ENCODE peak calls at places on chromosomes 3 and 15, in six cellular contexts. Y is stomach, F is brain microvascular endothelial cell, L is HL-60, H is sigmoid colon, D is fibroblast of lung. E is an unnamed sample.
A peak's percentile ranks its signal among the peaks of the same experiment; 100 is the strongest.

GRCh38 chr3:51982838-51983577 is at the start of gene ACY1:
- DNase-seq in L (peak; percentile 85), D (peak; percentile 93), H (peak; percentile 93), F (peak; percentile 71), Y (peak; percentile 92), E (peak; percentile 81)

GRCh38 chr3:10223676-10224639 is 24.3 kb upstream of the TATDN2 start:
- DNase-seq in F (no peak), Y (peak; percentile 31), H (no peak), D (no peak), L (peak; percentile 63), E (no peak)

GRCh38 chr3:13785351-13785750 is 94.5 kb downstream of the WNT7A start:
- DNase-seq in Y (no peak), H (no peak), D (no peak), L (no peak), F (no peak), E (no peak)

GRCh38 chr3:189975376-189975990 is 145.2 kb downstream of the P3H2 start:
- DNase-seq in F (no peak), Y (no peak), H (no peak), D (peak; percentile 20), L (no peak), E (peak; percentile 31)

GRCh38 chr15:74610302-74610951 is 5.2 kb upstream of the CLK3 start:
- DNase-seq in L (no peak), F (no peak), H (no peak), D (peak; percentile 31), Y (no peak), E (no peak)

GRCh38 chr3:64011685-64012084 is 11.6 kb downstream of the PSMD6 start:
- DNase-seq in D (peak; percentile 77), H (no peak), L (no peak), Y (no peak), F (peak; percentile 83), E (peak; percentile 83)

GRCh38 chr15:32787949-32788348 is 70.1 kb downstream of the GREM1 start:
- DNase-seq in L (no peak), D (no peak), Y (no peak), F (no peak), H (no peak), E (no peak)

GRCh38 chr3:31137718-31138465 is 243.4 kb upstream of the GADL1 start:
- DNase-seq in L (no peak), Y (no peak), D (no peak), H (no peak), F (no peak), E (no peak)

GRCh38 chr3:24519368-24520100 is 24.9 kb upstream of the THRB start:
- DNase-seq in L (no peak), Y (no peak), F (no peak), H (no peak), D (no peak), E (no peak)

DNA sequence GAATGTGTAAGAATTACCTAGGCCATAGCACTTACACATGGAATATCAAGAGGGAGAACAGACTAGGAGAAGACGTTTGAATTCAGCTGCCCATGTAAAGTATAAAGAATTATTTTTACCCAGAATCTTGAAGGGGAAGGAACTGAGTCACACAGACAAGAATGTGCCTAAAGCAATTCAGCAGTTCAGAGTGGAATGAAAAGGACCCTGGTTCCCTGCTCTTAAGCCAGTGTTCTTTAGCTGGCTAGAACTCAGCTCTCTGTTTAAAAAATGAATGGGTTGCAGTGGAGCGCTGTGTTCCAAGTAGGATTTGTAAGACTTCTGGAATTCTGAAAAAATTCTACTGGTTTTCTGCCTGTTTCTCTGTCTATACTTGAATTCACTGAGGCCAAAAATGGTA is 440.2 kb downstream of the LPP start:
- DNase-seq in D (peak; percentile 93), Y (no peak), F (peak; percentile 83), H (no peak), L (no peak), E (peak; percentile 95)
- H3K27ac ChIP-seq in D (peak overlapping the region; percentile 45), Y (peak overlapping the region; percentile 63), F (peak overlapping the region; percentile 30), H (peak overlapping the region; percentile 66), L (no peak overlapping the region), E (peak overlapping the region; percentile 45)

GRCh38 chr15:43779016-43779415 is 2.2 kb upstream of the ELL3 start:
- DNase-seq in D (no peak), H (no peak), F (no peak), Y (no peak), L (no peak), E (no peak)

GRCh38 chr15:43776101-43776717 is 557 bp downstream of the ELL3 start:
- DNase-seq in D (no peak), F (no peak), H (no peak), L (no peak), Y (peak; percentile 45), E (no peak)

GRCh38 chr15:43777293-43777819 is 590 bp upstream of the ELL3 start:
- DNase-seq in Y (peak; percentile 82), L (peak; percentile 73), H (peak; percentile 91), F (peak; percentile 49), D (peak; percentile 70), E (peak; percentile 55)

GRCh38 chr15:43775411-43775965 is 1.3 kb downstream of the ELL3 start:
- DNase-seq in D (peak; percentile 30), Y (peak; percentile 67), H (no peak), L (no peak), F (peak; percentile 35), E (peak; percentile 58)

GRCh38 chr15:43776718-43777292 is at the start of gene ELL3:
- DNase-seq in H (peak; percentile 86), L (peak; percentile 65), D (peak; percentile 62), F (peak; percentile 47), Y (peak; percentile 84), E (peak; percentile 59)
- H3K27ac ChIP-seq in H (peak within 1 kb of the TSS; percentile 89), L (peak within 1 kb of the TSS; percentile 91), D (peak within 1 kb of the TSS; percentile 84), F (no peak within 1 kb of the TSS), Y (peak within 1 kb of the TSS; percentile 89), E (peak within 1 kb of the TSS; percentile 56)

GRCh38 chr15:41791547-41791937 is 17.3 kb downstream of the MAPKBP1 start:
- DNase-seq in Y (no peak), D (no peak), L (no peak), H (no peak), F (no peak), E (no peak)
- H3K27ac ChIP-seq in Y (peak overlapping the region; percentile 47), D (peak overlapping the region; percentile 76), L (no peak overlapping the region), H (peak overlapping the region; percentile 13), F (peak overlapping the region; percentile 64), E (peak overlapping the region; percentile 36)

GRCh38 chr15:36802861-36803531 is 223.6 kb downstream of the CDIN1 start:
- DNase-seq in F (no peak), D (no peak), Y (no peak), H (no peak), L (no peak), E (no peak)

GRCh38 chr15:36805278-36805677 is 225.9 kb downstream of the CDIN1 start:
- DNase-seq in D (no peak), F (no peak), H (no peak), Y (no peak), L (no peak), E (no peak)

GRCh38 chr15:36807134-36807764 is 227.8 kb downstream of the CDIN1 start:
- DNase-seq in L (no peak), D (peak; percentile 49), H (no peak), Y (no peak), F (no peak), E (no peak)

GRCh38 chr15:36808401-36809160 is 229.2 kb downstream of the CDIN1 start:
- DNase-seq in H (no peak), D (no peak), Y (peak; percentile 37), F (peak; percentile 20), L (no peak), E (peak; percentile 25)

GRCh38 chr15:36803773-36804172 is 224.3 kb downstream of the CDIN1 start:
- DNase-seq in Y (no peak), H (no peak), F (no peak), L (no peak), D (no peak), E (no peak)
- H3K27ac ChIP-seq in Y (no peak overlapping the region), H (no peak overlapping the region), F (no peak overlapping the region), L (no peak overlapping the region), D (no peak overlapping the region), E (no peak overlapping the region)

GRCh38 chr3:53833053-53833645 is 13.1 kb downstream of the CHDH start:
- DNase-seq in L (no peak), Y (peak; percentile 23), H (peak; percentile 45), D (no peak), F (no peak), E (no peak)
- H3K27ac ChIP-seq in L (peak overlapping the region; percentile 65), Y (no peak overlapping the region), H (no peak overlapping the region), D (no peak overlapping the region), F (no peak overlapping the region), E (no peak overlapping the region)

DNA sequence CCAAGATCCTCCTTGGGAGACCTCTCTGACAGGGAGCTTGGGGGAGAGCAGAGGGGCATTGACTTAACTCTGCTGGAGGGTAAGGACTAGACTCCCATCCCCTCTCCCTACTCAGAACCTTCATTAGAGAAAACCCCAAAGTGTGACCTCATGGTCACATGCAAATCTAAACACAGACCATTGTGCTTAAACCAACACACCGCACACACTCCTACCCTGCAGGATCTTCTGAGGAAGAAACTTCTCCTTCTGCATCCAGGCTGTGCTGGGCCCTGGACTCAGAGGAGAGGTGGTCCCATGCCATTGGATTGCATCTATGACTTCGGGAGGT is 797 bp upstream of the PARP16 start:
- DNase-seq in L (no peak), Y (no peak), D (no peak), H (no peak), F (no peak), E (peak; percentile 9)
- H3K27ac ChIP-seq in L (no peak overlapping the region), Y (peak overlapping the region; percentile 91), D (no peak overlapping the region), H (peak overlapping the region; percentile 92), F (no peak overlapping the region), E (no peak overlapping the region)

GRCh38 chr3:16050641-16051467 is 123.6 kb upstream of the GALNT15 start:
- DNase-seq in F (no peak), Y (no peak), D (no peak), H (no peak), L (peak; percentile 2), E (no peak)
- H3K27ac ChIP-seq in F (no peak overlapping the region), Y (peak overlapping the region; percentile 50), D (no peak overlapping the region), H (peak overlapping the region; percentile 31), L (no peak overlapping the region), E (peak overlapping the region; percentile 53)

DNA sequence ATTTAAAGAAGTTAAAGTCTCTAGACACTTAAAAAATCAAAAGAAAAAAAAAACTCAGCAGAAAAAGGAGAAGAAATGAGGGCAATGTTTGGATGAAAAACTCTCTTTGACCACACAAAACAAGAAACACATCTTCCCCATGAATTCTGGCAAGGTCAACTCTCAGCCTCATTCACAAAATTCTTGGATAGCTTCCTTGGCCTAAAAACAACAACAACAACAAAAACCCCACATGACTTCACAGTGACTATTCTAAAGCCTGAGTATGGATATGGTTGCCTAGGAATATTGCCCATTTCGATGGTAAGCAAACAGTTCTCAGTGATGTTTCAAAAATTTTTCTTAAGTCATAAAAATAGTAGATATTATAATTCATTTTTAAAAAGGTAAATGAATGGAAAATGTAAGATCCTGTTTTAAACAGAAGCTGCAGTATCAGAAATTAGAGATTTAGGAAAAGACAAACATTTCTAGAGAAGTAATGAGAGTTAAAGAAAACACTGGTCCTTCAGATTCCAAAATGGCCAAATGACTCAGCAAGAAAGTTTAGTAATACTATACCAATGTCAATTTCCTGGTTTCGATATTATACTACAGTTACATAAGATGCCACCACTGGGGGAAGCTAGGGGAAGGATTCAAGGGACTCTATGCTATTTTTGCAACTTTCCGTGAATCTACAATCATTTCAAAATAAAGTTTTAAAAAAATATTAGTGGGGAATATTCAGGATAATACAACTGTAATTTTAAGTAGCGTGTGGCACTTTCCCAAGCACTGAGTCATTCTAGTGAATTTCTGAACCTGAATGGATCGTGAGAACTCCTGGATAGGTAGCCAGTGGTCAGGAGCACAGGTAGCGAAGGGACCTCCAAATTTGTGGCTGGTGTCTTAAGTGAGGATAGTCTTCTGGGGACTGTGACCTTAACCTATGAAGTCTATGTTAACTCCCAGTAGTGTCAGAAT is 37.8 kb downstream of the TMCC1 start:
- DNase-seq in F (peak; percentile 39), L (peak; percentile 17), D (peak; percentile 68), Y (no peak), H (no peak), E (peak; percentile 68)
- H3K27ac ChIP-seq in F (peak overlapping the region; percentile 82), L (peak overlapping the region; percentile 59), D (peak overlapping the region; percentile 64), Y (peak overlapping the region; percentile 49), H (no peak overlapping the region), E (peak overlapping the region; percentile 56)